ENCODE peak calls at places on chromosomes 6 and 20, in ten cellular contexts. I, W, L, V, F, Y, D, X, J and O are unnamed samples.

GRCh38 chr6:160973311-160973710 is 18.3 kb upstream of the MAP3K4 start:
- DNase-seq in J (peak; percentile 60), F (no peak), L (peak; percentile 49), D (peak; percentile 81), Y (no peak), I (no peak), V (no peak), W (no peak), X (no peak), O (no peak)

GRCh38 chr6:129785081-129785755 is 75.2 kb upstream of the ARHGAP18 start:
- DNase-seq in V (no peak), I (no peak), J (no peak), Y (no peak), L (no peak), D (peak; percentile 42), W (no peak), X (no peak), F (no peak), O (no peak)

GRCh38 chr6:5751525-5752252 is 255.0 kb downstream of the NRN1 start:
- DNase-seq in W (no peak), J (no peak), F (no peak), Y (no peak), X (no peak), I (no peak), D (peak; percentile 23), V (no peak), L (peak; percentile 36), O (no peak)

GRCh38 chr20:59657459-59658046 is 53.2 kb downstream of the PHACTR3 start:
- DNase-seq in F (no peak), W (no peak), D (no peak), J (no peak), Y (no peak), V (no peak), L (no peak), X (no peak), I (no peak), O (no peak)

GRCh38 chr6:125097186-125097585 is 56.4 kb upstream of the TPD52L1 start:
- DNase-seq in D (no peak), Y (no peak), W (no peak), F (no peak), V (no peak), J (no peak), X (no peak), I (no peak), L (no peak), O (no peak)

GRCh38 chr6:30601436-30601814 is 15.6 kb downstream of the PPP1R10 start:
- DNase-seq in V (no peak), F (no peak), J (no peak), I (no peak), W (no peak), X (no peak), L (no peak), D (no peak), Y (no peak), O (no peak)

GRCh38 chr6:15948930-15949900 is 179.7 kb upstream of the MYLIP start:
- DNase-seq in L (peak; percentile 60), X (no peak), W (no peak), Y (no peak), I (no peak), F (peak; percentile 77), J (no peak), V (no peak), D (no peak), O (peak; percentile 17)

GRCh38 chr6:158708239-158708638 is 58.4 kb downstream of the SYTL3 start:
- DNase-seq in Y (no peak), F (no peak), X (peak; percentile 52), J (peak; percentile 66), I (no peak), V (no peak), W (no peak), D (peak; percentile 60), L (peak; percentile 56), O (no peak)

GRCh38 chr6:103874575-103874974 is 985.1 kb downstream of the HACE1 start:
- DNase-seq in D (no peak), L (no peak), I (no peak), W (no peak), Y (no peak), J (no peak), V (no peak), X (no peak), F (no peak), O (no peak)

DNA sequence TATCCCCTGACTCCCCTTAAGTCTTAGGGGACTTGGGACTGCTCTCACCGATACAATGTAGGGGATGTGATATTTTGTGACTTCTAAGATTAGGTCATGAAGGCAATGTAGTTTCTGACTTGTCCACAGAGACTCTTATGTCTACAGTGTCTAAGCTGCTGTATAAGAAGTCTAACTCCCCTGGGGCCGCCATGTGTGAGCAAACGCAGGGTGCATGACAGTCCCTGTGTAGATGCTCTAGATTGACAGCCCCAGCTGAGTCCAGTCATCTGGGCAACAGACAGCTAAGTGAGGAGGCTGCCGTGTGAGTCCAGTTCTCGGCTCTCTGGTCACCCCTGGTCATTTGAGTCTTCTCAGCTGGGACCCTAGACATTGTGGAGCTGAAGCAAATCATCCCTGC is 743.2 kb upstream of the CHD6 start:
- DNase-seq in L (no peak), J (no peak), I (no peak), Y (no peak), D (no peak), V (no peak), X (no peak), W (no peak), F (no peak), O (no peak)
- TF ChIP-seq CTCF in L (no peak), J (no peak), I (no peak), Y (no peak), D (no peak), V (no peak), X (no peak), W (no peak), F (no peak), O (no peak)

DNA sequence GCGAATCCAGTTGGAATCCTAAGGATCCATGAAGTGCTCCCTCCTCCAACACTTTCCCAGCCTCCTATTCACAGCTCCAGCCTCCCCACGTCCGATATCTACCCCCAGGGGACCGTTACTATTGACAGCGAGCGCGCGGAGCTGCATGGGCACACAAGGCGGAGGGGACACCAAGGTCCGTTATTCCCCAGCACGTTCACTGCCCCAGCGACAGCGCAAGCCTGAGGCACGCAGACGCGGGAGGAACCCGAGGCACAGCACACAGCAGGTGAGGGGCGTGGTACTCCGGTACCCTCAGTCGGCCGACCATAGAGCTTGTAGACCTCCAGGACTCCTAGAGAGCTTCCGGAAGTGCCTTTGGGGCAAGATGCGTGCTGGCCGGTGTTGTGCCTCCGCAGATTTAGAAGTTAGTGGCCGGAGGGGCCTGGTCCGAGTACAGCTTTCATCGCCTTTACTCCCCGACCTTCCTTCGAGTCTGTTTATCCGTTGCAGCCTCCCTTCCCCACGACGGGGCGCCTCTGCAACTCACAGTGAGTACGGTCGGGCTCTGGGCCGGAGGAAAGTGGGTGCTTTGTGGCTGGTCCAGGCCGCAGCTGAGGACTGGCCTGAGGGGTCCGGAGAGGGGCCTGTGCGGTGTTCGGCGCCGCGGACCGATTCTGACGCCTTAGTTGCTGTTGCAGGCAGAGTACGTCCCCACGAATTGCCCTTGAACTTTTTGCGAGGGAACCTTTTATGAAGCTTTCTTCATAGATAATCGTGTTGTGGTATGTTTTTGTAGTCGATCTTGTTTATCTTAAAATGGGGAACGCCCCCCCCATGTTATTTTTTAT is at the start of gene ZKSCAN8:
- DNase-seq in W (peak; percentile 78), F (peak; percentile 93), V (peak; percentile 85), X (peak; percentile 93), Y (peak; percentile 94), J (peak; percentile 74), L (peak; percentile 96), D (peak; percentile 86), I (peak; percentile 98), O (peak; percentile 86)
- H3K4me3 ChIP-seq in W (peak within 1 kb of the TSS; percentile 97), F (peak within 1 kb of the TSS; percentile 98), V (peak within 1 kb of the TSS; percentile 82), X (peak within 1 kb of the TSS; percentile 81), Y (peak within 1 kb of the TSS; percentile 90), J (peak within 1 kb of the TSS; percentile 86), L (peak within 1 kb of the TSS; percentile 90), D (peak within 1 kb of the TSS; percentile 73), I (peak within 1 kb of the TSS; percentile 92), O (peak within 1 kb of the TSS; percentile 94)

GRCh38 chr20:56215115-56215514 is 33.4 kb upstream of the MC3R start:
- DNase-seq in D (no peak), J (no peak), W (no peak), V (no peak), I (no peak), F (no peak), L (no peak), X (no peak), Y (no peak), O (no peak)
- H3K9me3 ChIP-seq in D (peaks cover 8% of the 10 kb centered on the region), J (peaks cover 13% of the 10 kb centered on the region), W (no peaks in the 10 kb centered on the region), V (no peaks in the 10 kb centered on the region), I (no peaks in the 10 kb centered on the region), F (no peaks in the 10 kb centered on the region), L (no peaks in the 10 kb centered on the region), X (peaks cover 6% of the 10 kb centered on the region), Y (no peaks in the 10 kb centered on the region), O (no peaks in the 10 kb centered on the region)

GRCh38 chr6:36594816-36595167 is 630 bp downstream of the SRSF3 start:
- DNase-seq in F (no peak), X (no peak), V (no peak), J (no peak), Y (no peak), D (no peak), I (no peak), W (no peak), L (no peak), O (no peak)

GRCh38 chr6:36592221-36592655 is 1.9 kb upstream of the SRSF3 start:
- DNase-seq in D (no peak), F (no peak), W (peak; percentile 29), Y (no peak), V (no peak), J (no peak), X (no peak), L (no peak), I (no peak), O (no peak)

GRCh38 chr6:36586606-36587005 is 7.6 kb upstream of the SRSF3 start:
- DNase-seq in W (no peak), Y (no peak), F (no peak), V (no peak), J (no peak), I (no peak), X (no peak), L (no peak), D (no peak), O (no peak)

GRCh38 chr6:36594029-36594815 is at the start of gene SRSF3:
- DNase-seq in Y (peak; percentile 95), L (peak; percentile 99), I (peak; percentile 99), J (peak; percentile 96), V (peak; percentile 97), W (peak; percentile 94), F (peak; percentile 98), D (peak; percentile 98), X (peak; percentile 99), O (peak; percentile 97)

DNA sequence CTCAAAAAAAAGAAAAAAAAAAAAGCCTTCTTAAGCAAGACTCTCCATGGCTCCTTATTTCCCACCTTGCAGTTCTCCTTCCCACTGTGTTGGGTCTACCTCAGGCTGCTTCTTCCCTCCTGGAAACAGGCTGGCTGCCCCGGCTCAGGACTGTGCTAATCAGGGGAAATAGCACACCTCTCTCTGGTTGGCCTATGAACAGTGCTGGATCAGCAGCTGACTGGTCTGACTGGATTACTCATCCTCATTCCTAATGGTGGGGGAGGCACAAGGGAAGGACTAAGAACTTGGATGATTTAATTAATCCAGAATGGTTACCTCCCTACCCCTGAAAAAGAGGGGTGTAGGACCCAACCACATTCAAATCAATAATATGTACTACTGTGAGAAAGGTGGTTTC is 3.9 kb upstream of the SRSF3 start:
- DNase-seq in W (no peak), I (no peak), J (no peak), F (no peak), V (no peak), X (no peak), Y (peak; percentile 35), L (no peak), D (peak; percentile 86), O (no peak)
- TF ChIP-seq CTCF in W (no peak), I (no peak), J (no peak), F (no peak), V (no peak), X (no peak), Y (no peak), L (no peak), D (no peak), O (no peak)